ENCODE peak calls at places on chromosomes 13 and 19, in nine cellular contexts. One of them, this sample, is unnamed.

GRCh38 chr13:70849267-70849666 is 741.0 kb upstream of the KLHL1 start:
- DNase-seq in dorsolateral prefrontal cortex: no peak
- DNase-seq in RWPE1: no peak
- DNase-seq in fibroblast of mammary gland: no peak
- DNase-seq in kidney: no peak
- DNase-seq in WTC11: no peak
- DNase-seq in neural crest cell: no peak
- DNase-seq in testis: no peak
- DNase-seq in CD8-positive, alpha-beta T cell: no peak
- DNase-seq in this sample: no peak

GRCh38 chr13:48750588-48751383 is 97.1 kb downstream of the CYSLTR2 start:
- DNase-seq in dorsolateral prefrontal cortex: no peak
- DNase-seq in RWPE1: no peak
- DNase-seq in fibroblast of mammary gland: peak
- DNase-seq in kidney: no peak
- DNase-seq in WTC11: no peak
- DNase-seq in neural crest cell: no peak
- DNase-seq in testis: peak
- DNase-seq in CD8-positive, alpha-beta T cell: no peak
- DNase-seq in this sample: no peak

GRCh38 chr13:80379245-80379644 is 38.3 kb upstream of the SPRY2 start:
- DNase-seq in dorsolateral prefrontal cortex: no peak
- DNase-seq in RWPE1: peak
- DNase-seq in fibroblast of mammary gland: peak
- DNase-seq in kidney: no peak
- DNase-seq in WTC11: no peak
- DNase-seq in neural crest cell: no peak
- DNase-seq in testis: no peak
- DNase-seq in CD8-positive, alpha-beta T cell: no peak
- DNase-seq in this sample: no peak

GRCh38 chr13:114151565-114152284 is 19.3 kb upstream of the RASA3 start:
- DNase-seq in dorsolateral prefrontal cortex: no peak
- DNase-seq in RWPE1: peak
- DNase-seq in fibroblast of mammary gland: peak
- DNase-seq in kidney: peak
- DNase-seq in WTC11: no peak
- DNase-seq in neural crest cell: no peak
- DNase-seq in testis: no peak
- DNase-seq in CD8-positive, alpha-beta T cell: no peak
- DNase-seq in this sample: no peak

GRCh38 chr19:1269065-1269477 is at the start of gene CIRBP:
- DNase-seq in dorsolateral prefrontal cortex: peak
- DNase-seq in RWPE1: peak
- DNase-seq in fibroblast of mammary gland: peak
- DNase-seq in kidney: peak
- DNase-seq in WTC11: peak
- DNase-seq in neural crest cell: peak
- DNase-seq in testis: peak
- DNase-seq in CD8-positive, alpha-beta T cell: peak
- DNase-seq in this sample: peak

GRCh38 chr13:23159587-23160240 is 21.1 kb upstream of the SGCG start:
- DNase-seq in dorsolateral prefrontal cortex: no peak
- DNase-seq in RWPE1: no peak
- DNase-seq in fibroblast of mammary gland: no peak
- DNase-seq in kidney: no peak
- DNase-seq in WTC11: peak
- DNase-seq in neural crest cell: peak
- DNase-seq in testis: no peak
- DNase-seq in CD8-positive, alpha-beta T cell: no peak
- DNase-seq in this sample: peak

GRCh38 chr19:11192957-11193939 is 4.1 kb downstream of the KANK2 start:
- DNase-seq in dorsolateral prefrontal cortex: no peak
- DNase-seq in RWPE1: no peak
- DNase-seq in fibroblast of mammary gland: no peak
- DNase-seq in kidney: peak
- DNase-seq in WTC11: no peak
- DNase-seq in neural crest cell: no peak
- DNase-seq in testis: no peak
- DNase-seq in CD8-positive, alpha-beta T cell: no peak
- DNase-seq in this sample: no peak

GRCh38 chr19:3053218-3053621 is 9.1 kb downstream of the TLE5 start:
- DNase-seq in dorsolateral prefrontal cortex: no peak
- DNase-seq in RWPE1: no peak
- DNase-seq in fibroblast of mammary gland: no peak
- DNase-seq in kidney: no peak
- DNase-seq in WTC11: no peak
- DNase-seq in neural crest cell: no peak
- DNase-seq in testis: no peak
- DNase-seq in CD8-positive, alpha-beta T cell: no peak
- DNase-seq in this sample: no peak

GRCh38 chr13:113942591-113943103 is 31.2 kb downstream of the C13orf46 start:
- DNase-seq in dorsolateral prefrontal cortex: no peak
- DNase-seq in RWPE1: no peak
- DNase-seq in fibroblast of mammary gland: no peak
- DNase-seq in kidney: peak
- DNase-seq in WTC11: no peak
- DNase-seq in neural crest cell: no peak
- DNase-seq in testis: no peak
- DNase-seq in CD8-positive, alpha-beta T cell: no peak
- DNase-seq in this sample: no peak

GRCh38 chr19:3373971-3374368 is 7.6 kb downstream of the NFIC start:
- DNase-seq in dorsolateral prefrontal cortex: no peak
- DNase-seq in RWPE1: no peak
- DNase-seq in fibroblast of mammary gland: peak
- DNase-seq in kidney: no peak
- DNase-seq in WTC11: no peak
- DNase-seq in neural crest cell: no peak
- DNase-seq in testis: no peak
- DNase-seq in CD8-positive, alpha-beta T cell: no peak
- DNase-seq in this sample: no peak

GRCh38 chr19:8064866-8065486 is 12.4 kb downstream of the CCL25 start:
- DNase-seq in dorsolateral prefrontal cortex: no peak
- DNase-seq in RWPE1: no peak
- DNase-seq in fibroblast of mammary gland: no peak
- DNase-seq in kidney: no peak
- DNase-seq in WTC11: no peak
- DNase-seq in neural crest cell: no peak
- DNase-seq in testis: no peak
- DNase-seq in CD8-positive, alpha-beta T cell: no peak
- DNase-seq in this sample: no peak

GRCh38 chr19:8065489-8066261 is 13.1 kb downstream of the CCL25 start:
- DNase-seq in dorsolateral prefrontal cortex: no peak
- DNase-seq in RWPE1: no peak
- DNase-seq in fibroblast of mammary gland: no peak
- DNase-seq in kidney: no peak
- DNase-seq in WTC11: no peak
- DNase-seq in neural crest cell: no peak
- DNase-seq in testis: no peak
- DNase-seq in CD8-positive, alpha-beta T cell: no peak
- DNase-seq in this sample: no peak

GRCh38 chr19:8071912-8072311 is 19.4 kb downstream of the CCL25 start:
- DNase-seq in dorsolateral prefrontal cortex: no peak
- DNase-seq in RWPE1: no peak
- DNase-seq in fibroblast of mammary gland: no peak
- DNase-seq in kidney: no peak
- DNase-seq in WTC11: no peak
- DNase-seq in neural crest cell: no peak
- DNase-seq in testis: no peak
- DNase-seq in CD8-positive, alpha-beta T cell: no peak
- DNase-seq in this sample: no peak

GRCh38 chr19:8074501-8074900 is 21.9 kb downstream of the CCL25 start:
- DNase-seq in dorsolateral prefrontal cortex: no peak
- DNase-seq in RWPE1: no peak
- DNase-seq in fibroblast of mammary gland: no peak
- DNase-seq in kidney: no peak
- DNase-seq in WTC11: no peak
- DNase-seq in neural crest cell: no peak
- DNase-seq in testis: no peak
- DNase-seq in CD8-positive, alpha-beta T cell: no peak
- DNase-seq in this sample: no peak

GRCh38 chr19:8069116-8069973 is 16.8 kb downstream of the CCL25 start:
- DNase-seq in dorsolateral prefrontal cortex: no peak
- DNase-seq in RWPE1: no peak
- DNase-seq in fibroblast of mammary gland: peak
- DNase-seq in kidney: no peak
- DNase-seq in WTC11: peak
- DNase-seq in neural crest cell: peak
- DNase-seq in testis: peak
- DNase-seq in CD8-positive, alpha-beta T cell: no peak
- DNase-seq in this sample: no peak
- TF ChIP-seq CTCF in dorsolateral prefrontal cortex: peak
- TF ChIP-seq CTCF in RWPE1: peak
- TF ChIP-seq CTCF in fibroblast of mammary gland: peak
- TF ChIP-seq CTCF in kidney: peak
- TF ChIP-seq CTCF in WTC11: peak
- TF ChIP-seq CTCF in neural crest cell: peak
- TF ChIP-seq CTCF in testis: peak
- TF ChIP-seq CTCF in CD8-positive, alpha-beta T cell: peak
- TF ChIP-seq CTCF in this sample: peak

DNA sequence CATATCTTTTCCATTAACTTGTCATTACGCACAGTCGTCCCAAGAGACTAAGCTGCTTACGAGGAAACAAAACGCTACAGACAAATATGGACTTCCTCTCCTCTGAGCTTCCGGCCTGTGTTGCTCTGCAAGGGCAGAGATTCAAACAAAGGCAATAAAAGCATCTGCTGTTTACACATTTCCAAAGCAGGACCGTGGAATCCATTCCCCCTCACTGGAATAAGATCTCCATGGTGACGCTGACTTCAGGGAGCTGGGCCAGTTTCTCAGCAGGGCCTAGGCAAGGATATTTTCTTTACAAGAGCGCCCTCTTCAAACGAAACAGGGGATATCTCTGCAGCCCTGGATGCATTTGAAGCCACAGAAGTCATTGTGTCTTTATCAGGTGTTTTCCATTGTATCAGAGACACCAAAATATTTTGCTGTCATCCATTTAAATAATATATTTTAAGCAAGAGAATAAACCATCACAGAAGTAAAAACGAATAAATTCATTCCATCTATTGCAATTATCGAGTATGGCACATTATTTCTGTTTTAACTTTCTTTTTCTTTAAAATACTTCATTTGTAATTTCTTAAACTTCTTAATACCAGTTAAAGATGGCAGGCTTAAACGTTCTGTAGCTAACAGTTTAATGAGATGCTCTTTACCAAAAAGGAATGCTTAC is 177.5 kb downstream of the DCLK1 start:
- DNase-seq in dorsolateral prefrontal cortex: peak
- DNase-seq in RWPE1: peak
- DNase-seq in fibroblast of mammary gland: peak
- DNase-seq in kidney: peak
- DNase-seq in WTC11: peak
- DNase-seq in neural crest cell: peak
- DNase-seq in testis: peak
- DNase-seq in CD8-positive, alpha-beta T cell: no peak
- DNase-seq in this sample: peak
- TF ChIP-seq CTCF in dorsolateral prefrontal cortex: peak
- TF ChIP-seq CTCF in RWPE1: no peak
- TF ChIP-seq CTCF in fibroblast of mammary gland: peak
- TF ChIP-seq CTCF in kidney: peak
- TF ChIP-seq CTCF in WTC11: no peak
- TF ChIP-seq CTCF in neural crest cell: peak
- TF ChIP-seq CTCF in testis: peak
- TF ChIP-seq CTCF in CD8-positive, alpha-beta T cell: no peak
- TF ChIP-seq CTCF in this sample: peak

DNA sequence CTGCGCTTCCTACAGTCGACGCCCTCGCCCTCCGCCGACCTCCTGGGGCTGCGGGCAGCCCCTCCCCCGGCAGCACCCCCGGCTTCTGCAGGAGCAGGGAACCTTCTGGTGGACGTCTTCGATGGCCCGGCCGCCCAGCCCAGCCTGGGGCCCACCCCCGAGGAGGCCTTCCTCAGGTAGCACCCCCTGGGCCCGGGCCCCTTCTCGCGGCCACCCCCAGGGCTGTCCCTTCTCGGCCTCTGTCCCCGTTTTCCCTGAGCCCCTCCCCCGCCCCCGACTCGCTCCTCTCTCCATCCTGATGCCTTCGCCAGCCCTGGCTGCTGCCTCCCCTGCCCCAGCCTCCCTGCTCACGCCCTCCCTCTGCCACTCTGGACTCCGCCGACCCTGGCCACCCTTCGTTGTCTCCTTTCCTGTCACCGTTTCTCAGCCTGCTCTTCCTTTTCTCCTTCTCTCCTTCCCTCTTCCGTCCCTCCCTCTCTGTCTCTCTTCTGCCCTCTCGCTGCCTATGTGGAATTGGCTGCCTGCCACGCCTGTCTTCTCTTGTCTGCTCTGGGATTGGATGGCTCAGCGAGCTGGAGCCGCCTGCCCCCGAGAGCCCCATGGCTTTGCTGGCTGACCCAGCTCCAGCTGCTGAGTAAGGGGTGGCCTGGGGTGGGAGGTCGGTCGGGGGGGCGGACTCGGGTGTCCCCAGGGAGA is 11.0 kb downstream of the FUZ start:
- DNase-seq in dorsolateral prefrontal cortex: peak
- DNase-seq in RWPE1: no peak
- DNase-seq in fibroblast of mammary gland: peak
- DNase-seq in kidney: peak
- DNase-seq in WTC11: peak
- DNase-seq in neural crest cell: peak
- DNase-seq in testis: peak
- DNase-seq in CD8-positive, alpha-beta T cell: no peak
- DNase-seq in this sample: no peak
- TF ChIP-seq CTCF in dorsolateral prefrontal cortex: peak
- TF ChIP-seq CTCF in RWPE1: no peak
- TF ChIP-seq CTCF in fibroblast of mammary gland: peak
- TF ChIP-seq CTCF in kidney: peak
- TF ChIP-seq CTCF in WTC11: no peak
- TF ChIP-seq CTCF in neural crest cell: no peak
- TF ChIP-seq CTCF in testis: peak
- TF ChIP-seq CTCF in CD8-positive, alpha-beta T cell: no peak
- TF ChIP-seq CTCF in this sample: no peak

GRCh38 chr13:52711277-52711676 is 28.3 kb downstream of the CNMD start:
- DNase-seq in dorsolateral prefrontal cortex: no peak
- DNase-seq in RWPE1: no peak
- DNase-seq in fibroblast of mammary gland: no peak
- DNase-seq in kidney: no peak
- DNase-seq in WTC11: peak
- DNase-seq in neural crest cell: no peak
- DNase-seq in testis: no peak
- DNase-seq in CD8-positive, alpha-beta T cell: no peak
- DNase-seq in this sample: no peak
- TF ChIP-seq CTCF in dorsolateral prefrontal cortex: no peak
- TF ChIP-seq CTCF in RWPE1: no peak
- TF ChIP-seq CTCF in fibroblast of mammary gland: no peak
- TF ChIP-seq CTCF in kidney: no peak
- TF ChIP-seq CTCF in WTC11: no peak
- TF ChIP-seq CTCF in neural crest cell: no peak
- TF ChIP-seq CTCF in testis: no peak
- TF ChIP-seq CTCF in CD8-positive, alpha-beta T cell: no peak
- TF ChIP-seq CTCF in this sample: no peak

GRCh38 chr19:18281082-18282020 is at the start of gene JUND:
- DNase-seq in dorsolateral prefrontal cortex: peak
- DNase-seq in RWPE1: peak
- DNase-seq in fibroblast of mammary gland: peak
- DNase-seq in kidney: peak
- DNase-seq in WTC11: peak
- DNase-seq in neural crest cell: peak
- DNase-seq in testis: peak
- DNase-seq in CD8-positive, alpha-beta T cell: peak
- DNase-seq in this sample: peak
- TF ChIP-seq CTCF in dorsolateral prefrontal cortex: no peak
- TF ChIP-seq CTCF in RWPE1: no peak
- TF ChIP-seq CTCF in fibroblast of mammary gland: no peak
- TF ChIP-seq CTCF in kidney: no peak
- TF ChIP-seq CTCF in WTC11: no peak
- TF ChIP-seq CTCF in neural crest cell: no peak
- TF ChIP-seq CTCF in testis: no peak
- TF ChIP-seq CTCF in CD8-positive, alpha-beta T cell: no peak
- TF ChIP-seq CTCF in this sample: peak

GRCh38 chr19:8335343-8336071 is 7.6 kb downstream of the KANK3 start:
- DNase-seq in dorsolateral prefrontal cortex: no peak
- DNase-seq in RWPE1: no peak
- DNase-seq in fibroblast of mammary gland: no peak
- DNase-seq in kidney: no peak
- DNase-seq in WTC11: peak
- DNase-seq in neural crest cell: no peak
- DNase-seq in testis: no peak
- DNase-seq in CD8-positive, alpha-beta T cell: no peak
- DNase-seq in this sample: no peak
- TF ChIP-seq CTCF in dorsolateral prefrontal cortex: no peak
- TF ChIP-seq CTCF in RWPE1: peak
- TF ChIP-seq CTCF in fibroblast of mammary gland: no peak
- TF ChIP-seq CTCF in kidney: no peak
- TF ChIP-seq CTCF in WTC11: peak
- TF ChIP-seq CTCF in neural crest cell: peak
- TF ChIP-seq CTCF in testis: peak
- TF ChIP-seq CTCF in CD8-positive, alpha-beta T cell: no peak
- TF ChIP-seq CTCF in this sample: peak

This sample was measured in progenitor cell of endocrine pancreas.